ENCODE peak calls at places on chromosome 11, in ten cellular contexts. E, L, U, X, V, B, I, R, P and F are unnamed samples.

GRCh38 chr11:11787305-11788066 is 54.3 kb upstream of the USP47 start:
- DNase-seq in L (peak; percentile 72), X (peak; percentile 70), B (peak; percentile 56), V (peak; percentile 45), U (peak; percentile 86), E (peak; percentile 74), R (peak; percentile 70), P (peak; percentile 53), I (peak; percentile 85), F (peak; percentile 59)

GRCh38 chr11:12675951-12676711 is 1.9 kb downstream of the TEAD1 start:
- DNase-seq in E (peak; percentile 44), X (no peak), B (no peak), I (no peak), U (no peak), L (no peak), R (peak; percentile 63), V (no peak), P (no peak), F (no peak)

GRCh38 chr11:64933935-64934693 is 1.6 kb downstream of the GPHA2 start:
- DNase-seq in B (no peak), P (no peak), E (no peak), X (no peak), U (no peak), V (no peak), R (no peak), I (no peak), L (no peak), F (no peak)

GRCh38 chr11:11351042-11351586 is 1.9 kb downstream of the CSNK2A3 start:
- DNase-seq in I (no peak), L (no peak), P (no peak), U (no peak), E (no peak), V (no peak), R (no peak), B (no peak), X (no peak), F (no peak)

GRCh38 chr11:91749231-91749630 is 475.4 kb upstream of the FAT3 start:
- DNase-seq in U (no peak), R (no peak), V (no peak), L (no peak), B (no peak), P (no peak), E (no peak), I (no peak), X (no peak), F (no peak)

GRCh38 chr11:75563978-75564552 is 2.0 kb downstream of the SERPINH1 start:
- DNase-seq in B (no peak), E (peak; percentile 82), I (peak; percentile 90), L (no peak), P (peak; percentile 64), R (peak; percentile 92), X (peak; percentile 66), V (no peak), U (peak; percentile 59), F (no peak)

GRCh38 chr11:128776434-128777284 is 82.8 kb downstream of the FLI1 start:
- DNase-seq in V (peak; percentile 12), B (peak; percentile 13), U (peak; percentile 70), R (peak; percentile 33), E (peak; percentile 64), I (peak; percentile 85), X (no peak), L (no peak), P (peak; percentile 76), F (no peak)

GRCh38 chr11:44684886-44685285 is 41.9 kb upstream of the TSPAN18 start:
- DNase-seq in I (peak; percentile 64), L (no peak), V (no peak), R (no peak), X (no peak), B (no peak), E (no peak), U (no peak), P (no peak), F (no peak)

GRCh38 chr11:9028591-9028990 is 24.8 kb upstream of the NRIP3 start:
- DNase-seq in V (no peak), U (no peak), L (no peak), R (no peak), I (no peak), X (no peak), E (no peak), B (no peak), P (no peak), F (no peak)

GRCh38 chr11:16783321-16783801 is 44.9 kb downstream of the C11orf58 start:
- DNase-seq in P (no peak), X (no peak), R (no peak), I (no peak), E (no peak), U (no peak), B (no peak), V (no peak), L (no peak), F (no peak)

GRCh38 chr11:97972731-97973130 is 1048.0 kb upstream of the CNTN5 start:
- DNase-seq in B (no peak), V (no peak), I (no peak), R (no peak), L (no peak), P (no peak), E (no peak), U (no peak), X (no peak), F (no peak)

GRCh38 chr11:10454902-10455631 is at the start of gene AMPD3:
- DNase-seq in B (no peak), U (no peak), X (no peak), L (no peak), I (peak; percentile 33), E (no peak), V (no peak), P (no peak), R (peak; percentile 99), F (no peak)

GRCh38 chr11:77590194-77590591 is 440 bp downstream of the AQP11 start:
- DNase-seq in R (peak; percentile 46), V (no peak), P (peak; percentile 19), E (peak; percentile 37), I (peak; percentile 42), L (peak; percentile 68), B (no peak), X (peak; percentile 25), U (peak; percentile 25), F (no peak)

GRCh38 chr11:96267001-96267489 is 76.0 kb downstream of the MAML2 start:
- DNase-seq in I (no peak), B (no peak), P (no peak), R (no peak), X (no peak), U (no peak), L (no peak), V (no peak), E (no peak), F (no peak)

GRCh38 chr11:21567628-21568290 is 625.1 kb upstream of the ANO5 start:
- DNase-seq in R (no peak), V (no peak), U (no peak), X (no peak), E (no peak), I (no peak), B (no peak), P (no peak), L (no peak), F (no peak)

GRCh38 chr11:73164803-73165542 is 22.9 kb upstream of the FCHSD2 start:
- DNase-seq in X (no peak), I (no peak), B (no peak), U (no peak), R (no peak), P (no peak), V (no peak), L (no peak), E (no peak), F (no peak)

GRCh38 chr11:102318469-102318868 is 1.2 kb downstream of the BIRC3 start:
- DNase-seq in X (no peak), U (no peak), R (peak; percentile 48), L (no peak), B (peak; percentile 59), E (no peak), V (no peak), P (no peak), I (no peak), F (no peak)

GRCh38 chr11:1737080-1737757 is 13.2 kb downstream of the IFITM10 start:
- DNase-seq in U (no peak), V (no peak), P (no peak), I (no peak), X (no peak), L (no peak), R (no peak), E (no peak), B (no peak), F (no peak)

GRCh38 chr11:106727261-106727660 is 291.0 kb downstream of the GUCY1A2 start:
- DNase-seq in L (no peak), U (no peak), E (no peak), I (no peak), V (no peak), B (no peak), R (no peak), X (no peak), P (no peak), F (no peak)

GRCh38 chr11:83249972-83250593 is 36.1 kb downstream of the CCDC90B start:
- DNase-seq in P (no peak), R (peak; percentile 69), L (no peak), U (no peak), E (peak; percentile 46), X (no peak), I (no peak), V (peak; percentile 19), B (no peak), F (no peak)
- TF ChIP-seq CTCF in P (peak; percentile 77), R (peak; percentile 64), L (peak; percentile 80), U (peak; percentile 78), E (peak; percentile 74), X (peak; percentile 65), I (peak; percentile 71), V (peak; percentile 50), B (peak; percentile 85), F (no peak)

DNA sequence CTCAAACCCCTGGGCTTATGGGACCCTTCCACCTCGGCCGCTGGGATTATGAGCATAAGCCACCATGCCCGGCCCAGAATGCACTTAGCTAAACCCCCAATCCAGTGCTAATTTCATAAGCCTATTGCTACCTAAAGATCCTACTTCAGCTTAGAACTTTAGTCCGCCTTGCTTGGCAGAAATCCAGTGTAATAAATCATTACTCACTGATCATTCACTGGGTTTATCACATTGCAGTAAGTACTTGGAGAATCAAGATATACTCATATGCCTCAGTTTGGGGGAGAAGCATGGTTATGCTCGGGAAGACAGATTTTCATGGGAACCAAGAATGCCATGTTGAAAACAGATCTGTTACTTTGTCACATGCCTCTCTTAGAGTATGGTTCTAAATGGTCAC is 3.8 kb upstream of the TBRG1 start:
- DNase-seq in E (no peak), B (no peak), P (no peak), X (no peak), L (no peak), V (no peak), I (no peak), R (no peak), U (no peak), F (no peak)
- TF ChIP-seq CTCF in E (no peak), B (no peak), P (no peak), X (no peak), L (no peak), V (no peak), I (no peak), R (no peak), U (no peak), F (no peak)

GRCh38 chr11:69437001-69437875 is 44.2 kb upstream of the LINC01488 start:
- DNase-seq in I (no peak), B (no peak), L (peak; percentile 30), P (no peak), U (no peak), R (no peak), X (no peak), V (no peak), E (peak; percentile 61), F (no peak)
- TF ChIP-seq CTCF in I (no peak), B (no peak), L (no peak), P (no peak), U (no peak), R (no peak), X (no peak), V (no peak), E (no peak), F (no peak)

GRCh38 chr11:134558916-134559616 is 147.0 kb upstream of the B3GAT1 start:
- DNase-seq in X (no peak), R (no peak), B (no peak), V (no peak), U (no peak), L (no peak), I (no peak), E (no peak), P (no peak), F (no peak)
- TF ChIP-seq CTCF in X (no peak), R (no peak), B (no peak), V (no peak), U (no peak), L (no peak), I (no peak), E (no peak), P (no peak), F (no peak)